ENCODE peak calls at places on chromosome 1, in four cellular contexts. Y is HepG2, X is A549, C is AG09319. S is an unnamed sample.
A peak's percentile ranks its signal among the peaks of the same experiment; 100 is the strongest.

GRCh38 chr1:41333146-41333784 is 28.0 kb upstream of the FOXO6 start:
- DNase-seq in X (no peak), Y (peak; percentile 16), C (no peak), S (no peak)

GRCh38 chr1:12570291-12570690 is 47.7 kb downstream of the DHRS3 start:
- DNase-seq in C (no peak), X (no peak), Y (no peak), S (no peak)

GRCh38 chr1:22920026-22920733 is 52.5 kb downstream of the LACTBL1 start:
- DNase-seq in X (no peak), Y (no peak), C (no peak), S (no peak)

GRCh38 chr1:33165209-33165608 is 16.6 kb downstream of the TRIM62 start:
- DNase-seq in Y (no peak), X (no peak), C (no peak), S (no peak)

GRCh38 chr1:168598963-168599362 is 22.6 kb downstream of the XCL1 start:
- DNase-seq in X (no peak), Y (no peak), C (no peak), S (no peak)

GRCh38 chr1:182599339-182599738 is 4.8 kb downstream of the RGS16 start:
- DNase-seq in X (no peak), Y (no peak), C (no peak), S (no peak)

GRCh38 chr1:88079036-88079435 is 605.0 kb upstream of the PKN2 start:
- DNase-seq in X (no peak), C (no peak), Y (peak; percentile 18), S (no peak)

GRCh38 chr1:61446531-61446991 is 278.4 kb downstream of the TM2D1 start:
- DNase-seq in C (no peak), X (no peak), Y (no peak), S (no peak)

GRCh38 chr1:15178571-15179484 is 25.3 kb downstream of the TMEM51 start:
- DNase-seq in C (peak; percentile 72), Y (no peak), X (no peak), S (no peak)

GRCh38 chr1:48761986-48762385 is 14.7 kb downstream of the BEND5 start:
- DNase-seq in Y (no peak), C (no peak), X (no peak), S (no peak)

GRCh38 chr1:219324629-219325367 is 151.1 kb downstream of the LYPLAL1 start:
- DNase-seq in Y (no peak), C (peak; percentile 78), X (peak; percentile 13), S (peak; percentile 3)

GRCh38 chr1:7534061-7534825 is 236.9 kb upstream of the VAMP3 start:
- DNase-seq in C (no peak), X (no peak), Y (no peak), S (no peak)

GRCh38 chr1:100302756-100303155 is 36.7 kb downstream of the RTCA start:
- DNase-seq in X (no peak), Y (no peak), C (no peak), S (no peak)

GRCh38 chr1:181911715-181912114 is 149.8 kb downstream of the ZNF648 start:
- DNase-seq in X (no peak), C (no peak), Y (no peak), S (no peak)

GRCh38 chr1:14759843-14760242 is 161.4 kb downstream of the KAZN start:
- DNase-seq in C (no peak), X (no peak), Y (no peak), S (no peak)

GRCh38 chr1:93061895-93062792 is 16.9 kb upstream of the MTF2 start:
- DNase-seq in C (no peak), Y (peak; percentile 54), X (no peak), S (no peak)

GRCh38 chr1:113811353-113811887 is 856 bp downstream of the RSBN1 start:
- DNase-seq in C (no peak), Y (peak; percentile 9), X (peak; percentile 8), S (no peak)

GRCh38 chr1:24939657-24940193 is 9.6 kb upstream of the RUNX3 start:
- DNase-seq in X (no peak), Y (no peak), C (no peak), S (no peak)

GRCh38 chr1:235098547-235098946 is 30.1 kb downstream of the TOMM20 start:
- DNase-seq in Y (no peak), X (no peak), C (no peak), S (no peak)

GRCh38 chr1:235090406-235091069 is 38.1 kb downstream of the TOMM20 start:
- DNase-seq in Y (peak; percentile 82), X (no peak), C (no peak), S (no peak)

GRCh38 chr1:235093013-235093618 is 35.5 kb downstream of the TOMM20 start:
- DNase-seq in X (peak; percentile 36), Y (peak; percentile 50), C (no peak), S (no peak)

GRCh38 chr1:235095938-235096562 is 32.6 kb downstream of the TOMM20 start:
- DNase-seq in X (no peak), Y (no peak), C (no peak), S (no peak)

DNA sequence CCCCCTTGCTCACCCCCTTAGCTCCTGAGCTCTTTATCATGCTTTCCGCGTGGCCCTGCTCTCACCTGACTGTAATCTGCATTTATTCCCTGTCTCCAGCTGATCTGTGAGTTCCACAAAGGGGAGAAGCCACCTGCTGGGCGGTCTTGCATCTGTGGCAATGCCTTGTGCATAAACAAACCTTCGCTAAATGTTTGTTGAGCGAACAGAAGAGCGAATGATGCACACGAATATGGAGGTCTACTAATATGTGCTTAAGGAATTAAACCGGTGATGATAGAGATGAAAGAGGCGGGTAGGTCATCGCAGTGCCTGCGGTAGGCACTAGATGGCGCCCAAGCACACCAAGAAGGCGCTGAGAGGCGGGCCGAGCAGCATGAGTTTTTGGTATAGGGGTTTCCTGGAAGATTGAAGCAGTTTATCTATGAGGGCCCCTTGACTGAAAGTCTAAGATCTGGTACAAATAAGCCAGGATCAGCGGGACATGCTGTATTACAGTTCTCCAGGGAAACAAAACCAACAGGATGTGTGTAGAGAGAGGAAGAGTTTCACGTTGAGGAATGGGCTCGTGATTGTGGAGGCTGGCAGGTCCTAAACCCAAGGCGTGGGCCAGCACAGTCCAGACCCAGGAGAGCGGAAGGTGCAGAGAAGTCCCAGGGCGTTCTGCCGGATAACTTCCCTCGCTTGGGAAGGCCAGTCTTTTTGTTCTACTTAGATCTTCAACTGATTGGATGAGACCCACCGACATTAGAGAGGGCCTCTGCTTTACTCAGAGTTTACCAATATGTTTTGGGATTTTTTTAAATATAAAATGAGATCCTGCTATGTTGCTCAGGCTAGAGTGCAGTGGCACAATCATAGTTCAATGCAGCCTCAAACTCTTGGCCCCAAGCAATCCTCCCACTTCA is 34.7 kb downstream of the TOMM20 start:
- DNase-seq in Y (peak; percentile 51), C (peak; percentile 20), X (peak; percentile 75), S (peak; percentile 61)
- TF ChIP-seq CTCF in Y (peak; percentile 88), C (peak; percentile 91), X (peak; percentile 85), S (peak; percentile 95)

DNA sequence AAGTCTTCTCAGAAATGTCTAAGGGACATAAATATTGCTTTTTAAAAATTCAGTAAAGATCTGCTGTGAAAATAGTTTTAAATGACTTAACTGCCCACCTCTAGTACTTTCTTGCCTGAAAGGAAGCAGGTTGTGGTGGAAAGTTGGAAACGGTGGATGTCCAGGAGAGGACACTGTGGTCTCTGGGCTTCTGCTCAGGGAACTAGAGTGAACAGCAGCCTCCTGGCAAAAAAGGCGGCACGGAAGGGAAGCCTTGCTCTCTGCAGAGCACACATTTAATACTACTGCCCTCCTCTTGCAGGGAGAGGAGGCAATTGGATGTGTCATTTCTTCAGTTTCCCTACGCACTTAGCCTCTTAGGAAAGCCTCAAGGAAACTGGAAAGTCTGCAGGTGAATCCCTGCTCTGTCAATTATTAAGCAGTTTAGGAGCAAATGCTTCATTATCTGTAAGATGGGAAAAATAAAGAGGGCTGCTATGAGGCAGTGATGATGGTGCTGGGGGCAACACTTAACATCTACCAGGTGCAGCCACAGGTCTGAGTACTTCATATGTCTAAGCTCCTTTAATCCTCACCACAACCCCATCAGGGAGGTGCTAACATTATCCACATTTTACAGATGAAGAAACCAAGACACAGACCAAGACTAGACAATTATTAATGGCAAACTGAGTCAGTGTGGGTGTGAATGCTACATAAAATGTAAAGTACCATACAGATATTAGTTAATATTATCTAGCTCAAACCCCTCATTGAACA is 108.8 kb upstream of the ADAR start:
- DNase-seq in C (no peak), Y (no peak), X (no peak), S (no peak)
- TF ChIP-seq CTCF in C (no peak), Y (no peak), X (no peak), S (no peak)

DNA sequence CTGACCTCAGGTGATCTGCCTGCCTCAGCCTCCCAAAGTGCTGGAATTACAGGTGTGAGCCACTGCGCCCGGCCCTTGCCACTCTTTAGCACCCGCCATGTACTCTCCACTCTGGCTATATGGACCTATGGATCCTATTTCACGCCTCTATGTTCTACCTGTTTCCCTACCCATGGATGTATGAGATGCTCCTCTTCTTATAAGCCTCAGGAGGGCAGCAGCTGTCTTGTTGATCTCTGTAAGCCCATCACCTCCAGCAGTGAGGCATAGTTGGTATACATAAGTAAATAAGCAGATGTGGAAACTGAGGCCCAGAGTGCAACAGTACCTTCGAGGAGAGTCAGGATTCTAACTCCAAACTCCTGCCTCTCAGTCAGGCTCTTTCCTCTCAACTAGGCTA is 24.7 kb upstream of the ARTN start:
- DNase-seq in Y (no peak), X (no peak), C (no peak), S (no peak)
- TF ChIP-seq CTCF in Y (peak; percentile 9), X (no peak), C (no peak), S (no peak)

GRCh38 chr1:210416049-210416448 is 87.3 kb downstream of the HHAT start:
- DNase-seq in Y (no peak), X (no peak), C (no peak), S (no peak)
- TF ChIP-seq CTCF in Y (no peak), X (no peak), C (no peak), S (no peak)

DNA sequence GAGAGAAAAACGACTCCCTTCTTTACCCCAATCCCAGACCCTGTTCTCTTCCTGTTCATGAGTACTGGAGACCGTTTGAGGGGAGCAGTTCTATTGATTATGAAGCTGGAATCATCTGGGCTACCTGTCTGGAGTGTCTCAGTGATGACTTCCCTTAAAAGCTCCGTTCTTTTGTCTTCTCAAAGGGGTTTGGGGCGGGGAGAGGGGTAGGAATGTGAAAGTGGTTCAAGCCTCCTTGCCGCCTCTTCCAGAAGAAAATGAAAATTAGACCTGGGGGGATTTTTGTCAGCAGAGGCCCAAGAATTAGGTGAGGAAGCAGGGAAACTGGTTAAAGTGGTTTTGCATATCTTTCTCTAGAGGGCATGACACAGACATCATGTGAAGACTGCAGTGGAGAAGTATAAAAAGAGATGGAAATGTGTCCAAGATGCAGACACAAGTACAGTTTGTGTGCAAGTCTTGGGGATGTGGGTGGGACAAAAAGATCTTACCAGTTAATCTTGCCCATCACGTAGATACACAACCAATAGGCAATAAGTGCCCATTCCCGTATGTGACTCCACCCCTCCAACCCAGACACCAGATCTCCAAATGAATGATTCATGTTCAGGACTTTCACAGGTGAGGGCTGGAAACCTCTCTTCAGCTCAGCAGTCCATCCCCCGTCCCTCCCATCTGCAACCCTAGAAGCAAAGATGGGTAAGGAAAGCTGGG is 470 bp upstream of the MTMR11 start:
- DNase-seq in C (peak; percentile 8), X (peak; percentile 83), Y (peak; percentile 41), S (no peak)
- TF ChIP-seq CTCF in C (peak; percentile 18), X (no peak), Y (no peak), S (no peak)

DNA sequence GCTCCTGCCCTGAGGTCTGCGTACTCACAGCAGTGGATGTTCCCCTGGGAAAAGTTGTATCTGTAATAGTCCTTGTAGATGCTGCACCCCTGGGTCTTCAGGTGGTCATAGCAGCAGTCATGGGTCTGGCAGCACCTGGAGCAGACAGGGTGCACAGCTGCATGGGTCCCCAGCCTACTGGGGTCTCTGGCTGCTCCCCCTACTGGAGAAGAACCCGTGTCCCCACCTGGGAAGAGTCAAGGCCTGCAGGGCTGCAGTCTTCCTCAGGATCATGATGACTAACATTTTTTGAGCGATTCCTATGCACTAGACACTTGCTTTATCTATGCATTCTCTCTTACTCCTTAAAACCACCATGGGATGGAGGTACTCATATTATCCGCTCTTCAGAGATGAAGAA is 3.9 kb downstream of the PLA2G2D start:
- DNase-seq in C (no peak), X (no peak), Y (no peak), S (no peak)
- TF ChIP-seq CTCF in C (no peak), X (no peak), Y (peak; percentile 11), S (peak; percentile 14)

S was measured in GM06990.